ENCODE peak calls at places on chromosomes 5 and 9, in seven cellular contexts. One of them, this sample, is unnamed.

GRCh38 chr5:173772407-173773059 is 115.6 kb upstream of the CPEB4 start:
- DNase-seq in tibial nerve: no peak
- DNase-seq in neural progenitor cell: no peak
- DNase-seq in stomach: no peak
- DNase-seq in testis: no peak
- DNase-seq in psoas muscle: no peak
- DNase-seq in iPS DF 6.9: no peak
- DNase-seq in this sample: peak; percentile 84

GRCh38 chr9:35616681-35617459 is 1.3 kb downstream of the CD72 start:
- DNase-seq in tibial nerve: no peak
- DNase-seq in neural progenitor cell: peak; percentile 51
- DNase-seq in stomach: peak; percentile 77
- DNase-seq in testis: peak; percentile 79
- DNase-seq in psoas muscle: peak; percentile 84
- DNase-seq in iPS DF 6.9: no peak
- DNase-seq in this sample: peak; percentile 78

GRCh38 chr5:170986598-170986997 is 124.8 kb downstream of the RANBP17 start:
- DNase-seq in tibial nerve: no peak
- DNase-seq in neural progenitor cell: no peak
- DNase-seq in stomach: no peak
- DNase-seq in testis: no peak
- DNase-seq in psoas muscle: no peak
- DNase-seq in iPS DF 6.9: no peak
- DNase-seq in this sample: no peak

GRCh38 chr5:87048156-87048555 is 219.5 kb upstream of the RASA1 start:
- DNase-seq in tibial nerve: no peak
- DNase-seq in neural progenitor cell: no peak
- DNase-seq in stomach: no peak
- DNase-seq in testis: no peak
- DNase-seq in psoas muscle: no peak
- DNase-seq in iPS DF 6.9: no peak
- DNase-seq in this sample: no peak

GRCh38 chr9:130183133-130183762 is 11.0 kb downstream of the NCS1 start:
- DNase-seq in tibial nerve: no peak
- DNase-seq in neural progenitor cell: peak; percentile 64
- DNase-seq in stomach: no peak
- DNase-seq in testis: no peak
- DNase-seq in psoas muscle: no peak
- DNase-seq in iPS DF 6.9: no peak
- DNase-seq in this sample: peak; percentile 37

GRCh38 chr5:169160405-169160901 is 140.5 kb downstream of the SLIT3 start:
- DNase-seq in tibial nerve: no peak
- DNase-seq in neural progenitor cell: no peak
- DNase-seq in stomach: no peak
- DNase-seq in testis: no peak
- DNase-seq in psoas muscle: no peak
- DNase-seq in iPS DF 6.9: no peak
- DNase-seq in this sample: no peak

GRCh38 chr9:91427873-91428272 is 4.2 kb upstream of the NFIL3 start:
- DNase-seq in tibial nerve: no peak
- DNase-seq in neural progenitor cell: no peak
- DNase-seq in stomach: no peak
- DNase-seq in testis: no peak
- DNase-seq in psoas muscle: no peak
- DNase-seq in iPS DF 6.9: no peak
- DNase-seq in this sample: no peak

GRCh38 chr5:134370306-134370870 is 981 bp upstream of the UBE2B start:
- DNase-seq in tibial nerve: no peak
- DNase-seq in neural progenitor cell: no peak
- DNase-seq in stomach: no peak
- DNase-seq in testis: no peak
- DNase-seq in psoas muscle: no peak
- DNase-seq in iPS DF 6.9: no peak
- DNase-seq in this sample: no peak

GRCh38 chr9:86413966-86414880 is 60.0 kb upstream of the TUT7 start:
- DNase-seq in tibial nerve: no peak
- DNase-seq in neural progenitor cell: peak; percentile 20
- DNase-seq in stomach: no peak
- DNase-seq in testis: no peak
- DNase-seq in psoas muscle: no peak
- DNase-seq in iPS DF 6.9: no peak
- DNase-seq in this sample: no peak

GRCh38 chr5:128163991-128164390 is 80.4 kb downstream of the SLC12A2 start:
- DNase-seq in tibial nerve: no peak
- DNase-seq in neural progenitor cell: no peak
- DNase-seq in stomach: no peak
- DNase-seq in testis: no peak
- DNase-seq in psoas muscle: no peak
- DNase-seq in iPS DF 6.9: no peak
- DNase-seq in this sample: no peak

GRCh38 chr9:93996367-93996766 is 41.2 kb upstream of the BARX1 start:
- DNase-seq in tibial nerve: no peak
- DNase-seq in neural progenitor cell: no peak
- DNase-seq in stomach: no peak
- DNase-seq in testis: no peak
- DNase-seq in psoas muscle: no peak
- DNase-seq in iPS DF 6.9: no peak
- DNase-seq in this sample: no peak

GRCh38 chr9:79663878-79664277 is 92.1 kb downstream of the TLE4 start:
- DNase-seq in tibial nerve: no peak
- DNase-seq in neural progenitor cell: peak; percentile 61
- DNase-seq in stomach: no peak
- DNase-seq in testis: no peak
- DNase-seq in psoas muscle: no peak
- DNase-seq in iPS DF 6.9: no peak
- DNase-seq in this sample: peak; percentile 51

GRCh38 chr5:149144637-149145036 is 3.3 kb downstream of the ABLIM3 start:
- DNase-seq in tibial nerve: no peak
- DNase-seq in neural progenitor cell: no peak
- DNase-seq in stomach: no peak
- DNase-seq in testis: no peak
- DNase-seq in psoas muscle: no peak
- DNase-seq in iPS DF 6.9: no peak
- DNase-seq in this sample: no peak

GRCh38 chr9:76255781-76256455 is 138.3 kb downstream of the RFK start:
- DNase-seq in tibial nerve: peak; percentile 18
- DNase-seq in neural progenitor cell: no peak
- DNase-seq in stomach: peak; percentile 25
- DNase-seq in testis: peak; percentile 66
- DNase-seq in psoas muscle: peak; percentile 54
- DNase-seq in iPS DF 6.9: no peak
- DNase-seq in this sample: no peak

GRCh38 chr5:40171971-40172370 is 507.7 kb upstream of the PTGER4 start:
- DNase-seq in tibial nerve: no peak
- DNase-seq in neural progenitor cell: no peak
- DNase-seq in stomach: no peak
- DNase-seq in testis: no peak
- DNase-seq in psoas muscle: no peak
- DNase-seq in iPS DF 6.9: no peak
- DNase-seq in this sample: no peak

GRCh38 chr9:122307925-122308324 is 43.2 kb downstream of the MRRF start:
- DNase-seq in tibial nerve: no peak
- DNase-seq in neural progenitor cell: no peak
- DNase-seq in stomach: no peak
- DNase-seq in testis: no peak
- DNase-seq in psoas muscle: no peak
- DNase-seq in iPS DF 6.9: no peak
- DNase-seq in this sample: no peak

GRCh38 chr9:134302130-134302817 is 24.0 kb upstream of the RXRA start:
- DNase-seq in tibial nerve: no peak
- DNase-seq in neural progenitor cell: no peak
- DNase-seq in stomach: no peak
- DNase-seq in testis: no peak
- DNase-seq in psoas muscle: no peak
- DNase-seq in iPS DF 6.9: no peak
- DNase-seq in this sample: no peak

GRCh38 chr9:91758491-91758981 is 191.5 kb downstream of the ROR2 start:
- DNase-seq in tibial nerve: no peak
- DNase-seq in neural progenitor cell: peak; percentile 80
- DNase-seq in stomach: peak; percentile 55
- DNase-seq in testis: peak; percentile 54
- DNase-seq in psoas muscle: no peak
- DNase-seq in iPS DF 6.9: peak; percentile 48
- DNase-seq in this sample: peak; percentile 84

GRCh38 chr5:54090495-54091084 is 219.8 kb downstream of the ARL15 start:
- DNase-seq in tibial nerve: no peak
- DNase-seq in neural progenitor cell: no peak
- DNase-seq in stomach: no peak
- DNase-seq in testis: no peak
- DNase-seq in psoas muscle: no peak
- DNase-seq in iPS DF 6.9: no peak
- DNase-seq in this sample: no peak

GRCh38 chr9:34997375-34997774 is 7.8 kb downstream of the DNAJB5 start:
- DNase-seq in tibial nerve: no peak
- DNase-seq in neural progenitor cell: no peak
- DNase-seq in stomach: no peak
- DNase-seq in testis: no peak
- DNase-seq in psoas muscle: no peak
- DNase-seq in iPS DF 6.9: no peak
- DNase-seq in this sample: no peak

GRCh38 chr5:107580902-107581823 is 89.6 kb downstream of the EFNA5 start:
- DNase-seq in tibial nerve: no peak
- DNase-seq in neural progenitor cell: no peak
- DNase-seq in stomach: no peak
- DNase-seq in testis: peak; percentile 22
- DNase-seq in psoas muscle: no peak
- DNase-seq in iPS DF 6.9: no peak
- DNase-seq in this sample: no peak

GRCh38 chr5:11197726-11198125 is 436.7 kb upstream of the DAP start:
- DNase-seq in tibial nerve: no peak
- DNase-seq in neural progenitor cell: no peak
- DNase-seq in stomach: no peak
- DNase-seq in testis: no peak
- DNase-seq in psoas muscle: no peak
- DNase-seq in iPS DF 6.9: no peak
- DNase-seq in this sample: no peak

GRCh38 chr9:138052635-138053320 is 175.2 kb downstream of the CACNA1B start:
- DNase-seq in tibial nerve: no peak
- DNase-seq in neural progenitor cell: peak; percentile 0
- DNase-seq in stomach: peak; percentile 0
- DNase-seq in testis: no peak
- DNase-seq in psoas muscle: no peak
- DNase-seq in iPS DF 6.9: no peak
- DNase-seq in this sample: no peak

GRCh38 chr9:134187110-134187531 is 22.8 kb upstream of the RNU6ATAC start:
- DNase-seq in tibial nerve: peak; percentile 11
- DNase-seq in neural progenitor cell: no peak
- DNase-seq in stomach: no peak
- DNase-seq in testis: no peak
- DNase-seq in psoas muscle: no peak
- DNase-seq in iPS DF 6.9: no peak
- DNase-seq in this sample: peak; percentile 5

GRCh38 chr5:77874691-77875090 is 98.6 kb upstream of the TBCA start:
- DNase-seq in tibial nerve: no peak
- DNase-seq in neural progenitor cell: no peak
- DNase-seq in stomach: no peak
- DNase-seq in testis: no peak
- DNase-seq in psoas muscle: no peak
- DNase-seq in iPS DF 6.9: no peak
- DNase-seq in this sample: no peak

DNA sequence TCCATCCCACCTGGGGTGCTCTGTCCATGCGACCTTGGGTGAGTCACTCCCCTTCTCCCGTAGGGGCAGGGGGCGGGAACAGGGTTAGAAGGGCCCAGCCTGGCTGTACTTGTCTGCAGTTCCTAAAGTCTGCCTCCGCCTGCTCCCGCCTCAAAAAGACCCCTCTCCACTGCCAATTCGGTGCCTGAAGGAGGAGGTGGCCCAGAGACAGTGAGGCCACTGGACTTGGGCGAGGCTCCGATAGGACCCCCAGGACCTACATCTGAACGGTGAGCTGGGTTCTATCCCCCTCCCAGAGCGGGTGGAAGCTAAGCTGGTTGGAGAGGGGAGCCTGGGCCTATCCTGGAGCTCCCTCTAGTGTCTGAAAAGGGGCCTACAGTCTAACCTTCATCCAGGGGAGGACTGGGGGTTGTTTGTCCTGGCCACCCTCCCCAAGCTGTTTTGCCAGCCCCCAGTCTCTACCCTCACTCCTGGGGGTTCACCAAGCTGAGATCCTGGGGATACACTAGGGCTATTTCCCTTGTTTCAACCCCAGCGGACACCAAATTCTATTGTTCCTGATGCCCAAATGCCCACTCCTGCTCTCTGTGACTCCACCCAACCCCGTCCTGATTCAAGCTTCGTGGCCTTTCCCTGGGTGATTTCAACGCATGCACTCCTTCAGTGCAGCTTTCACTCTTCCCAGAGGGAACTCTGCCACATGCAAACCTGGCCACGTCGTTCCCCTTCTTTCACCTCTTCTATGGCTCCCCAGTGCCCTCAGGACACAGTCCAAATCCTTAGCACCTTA is 6.1 kb upstream of the CRB2 start:
- DNase-seq in tibial nerve: no peak
- DNase-seq in neural progenitor cell: peak; percentile 86
- DNase-seq in stomach: peak; percentile 47
- DNase-seq in testis: peak; percentile 81
- DNase-seq in psoas muscle: no peak
- DNase-seq in iPS DF 6.9: no peak
- DNase-seq in this sample: peak; percentile 84
- H3K4me3 ChIP-seq in tibial nerve: no peak overlapping the region
- H3K4me3 ChIP-seq in neural progenitor cell: no peak overlapping the region
- H3K4me3 ChIP-seq in stomach: no peak overlapping the region
- H3K4me3 ChIP-seq in testis: no peak overlapping the region
- H3K4me3 ChIP-seq in psoas muscle: no peak overlapping the region
- H3K4me3 ChIP-seq in iPS DF 6.9: no peak overlapping the region
- H3K4me3 ChIP-seq in this sample: peak overlapping the region; percentile 10

GRCh38 chr9:80797841-80798688 is 891.3 kb downstream of the TLE1 start:
- DNase-seq in tibial nerve: no peak
- DNase-seq in neural progenitor cell: peak; percentile 16
- DNase-seq in stomach: no peak
- DNase-seq in testis: peak; percentile 16
- DNase-seq in psoas muscle: no peak
- DNase-seq in iPS DF 6.9: no peak
- DNase-seq in this sample: peak; percentile 25
- H3K27ac ChIP-seq in tibial nerve: peak overlapping the region; percentile 65
- H3K27ac ChIP-seq in neural progenitor cell: peak overlapping the region; percentile 72
- H3K27ac ChIP-seq in stomach: no peak overlapping the region
- H3K27ac ChIP-seq in testis: peak overlapping the region; percentile 19
- H3K27ac ChIP-seq in psoas muscle: no peak overlapping the region
- H3K27ac ChIP-seq in iPS DF 6.9: no peak overlapping the region
- H3K27ac ChIP-seq in this sample: no peak overlapping the region

GRCh38 chr9:135330685-135331590 is 148.6 kb upstream of the PPP1R26 start:
- DNase-seq in tibial nerve: no peak
- DNase-seq in neural progenitor cell: no peak
- DNase-seq in stomach: no peak
- DNase-seq in testis: peak; percentile 8
- DNase-seq in psoas muscle: no peak
- DNase-seq in iPS DF 6.9: no peak
- DNase-seq in this sample: no peak
- H3K9me3 ChIP-seq in tibial nerve: no peaks in the 10 kb centered on the region
- H3K9me3 ChIP-seq in neural progenitor cell: no peaks in the 10 kb centered on the region
- H3K9me3 ChIP-seq in stomach: no peaks in the 10 kb centered on the region
- H3K9me3 ChIP-seq in testis: no peaks in the 10 kb centered on the region
- H3K9me3 ChIP-seq in psoas muscle: peaks cover 6% of the 10 kb centered on the region
- H3K9me3 ChIP-seq in iPS DF 6.9: no peaks in the 10 kb centered on the region
- H3K9me3 ChIP-seq in this sample: no peaks in the 10 kb centered on the region

DNA sequence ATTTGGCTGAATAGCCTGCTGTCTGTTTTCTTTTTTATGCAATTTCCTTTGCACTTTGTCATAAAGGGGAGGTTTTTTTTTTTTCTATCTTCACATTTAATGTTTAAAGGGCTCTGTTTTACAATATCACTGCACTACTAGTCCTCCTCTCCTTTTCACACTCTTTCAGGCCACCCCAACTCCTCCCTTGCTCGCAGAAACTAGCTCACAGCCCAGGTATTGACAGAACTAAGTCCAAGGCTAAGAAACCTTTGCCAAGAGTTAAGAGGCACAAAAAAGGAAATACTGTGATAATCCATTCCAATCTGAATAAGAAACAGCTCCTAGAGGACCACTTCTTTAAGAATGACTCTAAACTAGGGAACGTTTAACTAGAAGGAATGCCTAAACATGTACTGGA is 1.1 kb upstream of the FGF10 start:
- DNase-seq in tibial nerve: no peak
- DNase-seq in neural progenitor cell: no peak
- DNase-seq in stomach: no peak
- DNase-seq in testis: no peak
- DNase-seq in psoas muscle: no peak
- DNase-seq in iPS DF 6.9: no peak
- DNase-seq in this sample: no peak
- H3K4me3 ChIP-seq in tibial nerve: no peak overlapping the region
- H3K4me3 ChIP-seq in neural progenitor cell: peak overlapping the region; percentile 62
- H3K4me3 ChIP-seq in stomach: peak overlapping the region; percentile 57
- H3K4me3 ChIP-seq in testis: peak overlapping the region; percentile 53
- H3K4me3 ChIP-seq in psoas muscle: peak overlapping the region; percentile 67
- H3K4me3 ChIP-seq in iPS DF 6.9: peak overlapping the region; percentile 52
- H3K4me3 ChIP-seq in this sample: no peak overlapping the region

This sample was measured in WERI-Rb-1.